ENCODE peak calls at places on chromosomes 1 and 21, in five cellular contexts. J, O, F, H and Y are unnamed samples.

GRCh38 chr1:219681876-219682275 is 69.0 kb upstream of the ZC3H11B start:
- DNase-seq in H (no peak), F (no peak), J (no peak), O (no peak), Y (no peak)

GRCh38 chr1:154774175-154774855 is 95.8 kb downstream of the KCNN3 start:
- DNase-seq in F (no peak), J (no peak), H (no peak), O (no peak), Y (no peak)

GRCh38 chr1:196517193-196517592 is 91.0 kb downstream of the KCNT2 start:
- DNase-seq in F (no peak), O (no peak), H (no peak), J (no peak), Y (no peak)

GRCh38 chr1:61428146-61428545 is 296.8 kb downstream of the TM2D1 start:
- DNase-seq in F (peak), J (no peak), O (no peak), H (no peak), Y (no peak)

GRCh38 chr21:26715116-26715515 is 130.1 kb downstream of the ADAMTS1 start:
- DNase-seq in O (no peak), H (no peak), F (no peak), J (no peak), Y (no peak)

GRCh38 chr1:78089015-78089414 is 43.2 kb downstream of the GIPC2 start:
- DNase-seq in J (no peak), O (no peak), H (no peak), F (no peak), Y (no peak)

GRCh38 chr1:66767590-66767989 is 15.3 kb downstream of the DYNLT5 start:
- DNase-seq in H (no peak), F (no peak), O (no peak), J (no peak), Y (no peak)

GRCh38 chr1:232267092-232267836 is 362.7 kb downstream of the SIPA1L2 start:
- DNase-seq in F (no peak), J (no peak), H (no peak), O (no peak), Y (no peak)

GRCh38 chr1:53787655-53788054 is 48.7 kb upstream of the GLIS1 start:
- DNase-seq in O (no peak), J (no peak), H (no peak), F (no peak), Y (no peak)

GRCh38 chr21:32726742-32727477 is 903 bp downstream of the SYNJ1 start:
- DNase-seq in F (peak), H (no peak), J (peak), O (no peak), Y (peak)

GRCh38 chr1:154735061-154735800 is 127.2 kb upstream of the ADAR start:
- DNase-seq in J (no peak), F (no peak), H (no peak), O (no peak), Y (no peak)

GRCh38 chr21:43644609-43645008 is 14.7 kb downstream of the HSF2BP start:
- DNase-seq in J (no peak), F (peak), O (no peak), H (no peak), Y (no peak)

GRCh38 chr1:175274368-175274767 is 81.8 kb upstream of the KIAA0040 start:
- DNase-seq in H (no peak), O (no peak), J (no peak), F (no peak), Y (no peak)